ENCODE peak calls at places on chromosomes 3 and 15, in four cellular contexts. O is H54, C is HepG2, X is prostate gland. U is an unnamed sample.

GRCh38 chr3:43451670-43452254 is 165.4 kb downstream of the SNRK start:
- DNase-seq in O (no peak), C (no peak), X (no peak), U (no peak)

GRCh38 chr3:114299421-114299820 is 5.6 kb downstream of the TIGIT start:
- DNase-seq in O (peak), C (peak), X (no peak), U (peak)

GRCh38 chr3:5347486-5347885 is 160.0 kb downstream of the EDEM1 start:
- DNase-seq in O (no peak), C (no peak), X (no peak), U (no peak)

GRCh38 chr3:29488922-29489321 is 208.1 kb downstream of the RBMS3 start:
- DNase-seq in O (no peak), C (no peak), X (no peak), U (no peak)

GRCh38 chr3:64143399-64144130 is 81.7 kb downstream of the PRICKLE2 start:
- DNase-seq in O (peak), C (no peak), X (no peak), U (no peak)

GRCh38 chr3:17935217-17935616 is 192.8 kb upstream of the TBC1D5 start:
- DNase-seq in O (no peak), C (no peak), X (no peak), U (peak)

GRCh38 chr3:129736070-129736469 is 129.6 kb upstream of the PLXND1 start:
- DNase-seq in O (no peak), C (no peak), X (no peak), U (no peak)

GRCh38 chr3:47251689-47252088 is 30.9 kb downstream of the KIF9 start:
- DNase-seq in O (no peak), C (no peak), X (no peak), U (no peak)

GRCh38 chr3:150528359-150528797 is 17.9 kb downstream of the SERP1 start:
- DNase-seq in O (no peak), C (no peak), X (no peak), U (peak)

GRCh38 chr3:37688756-37689155 is 172.9 kb upstream of the CTDSPL start:
- DNase-seq in O (no peak), C (no peak), X (no peak), U (no peak)

GRCh38 chr15:52247032-52247431 is 48.6 kb downstream of the MYO5C start:
- DNase-seq in O (no peak), C (no peak), X (no peak), U (no peak)

GRCh38 chr15:59060348-59060747 is 44.6 kb upstream of the CCNB2 start:
- DNase-seq in O (no peak), C (no peak), X (no peak), U (no peak)

GRCh38 chr3:159904911-159905310 is 83.7 kb upstream of the IL12A start:
- DNase-seq in O (no peak), C (no peak), X (no peak), U (no peak)

GRCh38 chr3:44962606-44963393 is 13.2 kb downstream of the ZDHHC3 start:
- DNase-seq in O (no peak), C (no peak), X (no peak), U (no peak)

GRCh38 chr15:28124841-28125240 is 25.7 kb upstream of the OCA2 start:
- DNase-seq in O (no peak), C (no peak), X (no peak), U (no peak)

GRCh38 chr15:77022646-77023575 is 28.0 kb downstream of the PSTPIP1 start:
- DNase-seq in O (no peak), C (no peak), X (no peak), U (no peak)

GRCh38 chr15:68877626-68878025 is 52.7 kb upstream of the SPESP1 start:
- DNase-seq in O (no peak), C (no peak), X (no peak), U (no peak)

GRCh38 chr3:125187599-125187910 is 25.0 kb downstream of the SLC12A8 start:
- DNase-seq in O (no peak), C (no peak), X (no peak), U (no peak)

GRCh38 chr3:32297366-32297765 is 58.9 kb downstream of the CMTM8 start:
- DNase-seq in O (no peak), C (no peak), X (no peak), U (no peak)

GRCh38 chr3:171566803-171567422 is 106.7 kb upstream of the TNIK start:
- DNase-seq in O (peak), C (peak), X (peak), U (peak)

GRCh38 chr3:194133661-194134230 is 2.2 kb upstream of the HES1 start:
- DNase-seq in O (peak), C (peak), X (peak), U (peak)

GRCh38 chr15:70802629-70803028 is 39.3 kb upstream of the UACA start:
- DNase-seq in O (peak), C (no peak), X (no peak), U (no peak)

GRCh38 chr3:194140520-194141414 is 4.8 kb downstream of the HES1 start:
- DNase-seq in O (peak), C (peak), X (no peak), U (peak)

GRCh38 chr3:31724681-31725080 is 192.0 kb downstream of the STT3B start:
- DNase-seq in O (no peak), C (no peak), X (no peak), U (peak)

GRCh38 chr3:133996996-133997395 is 32.7 kb downstream of the SLCO2A1 start:
- DNase-seq in O (no peak), C (no peak), X (no peak), U (no peak)

GRCh38 chr15:80152180-80152895 is 461 bp upstream of the FAH start:
- DNase-seq in O (peak), C (peak), X (peak), U (peak)

DNA sequence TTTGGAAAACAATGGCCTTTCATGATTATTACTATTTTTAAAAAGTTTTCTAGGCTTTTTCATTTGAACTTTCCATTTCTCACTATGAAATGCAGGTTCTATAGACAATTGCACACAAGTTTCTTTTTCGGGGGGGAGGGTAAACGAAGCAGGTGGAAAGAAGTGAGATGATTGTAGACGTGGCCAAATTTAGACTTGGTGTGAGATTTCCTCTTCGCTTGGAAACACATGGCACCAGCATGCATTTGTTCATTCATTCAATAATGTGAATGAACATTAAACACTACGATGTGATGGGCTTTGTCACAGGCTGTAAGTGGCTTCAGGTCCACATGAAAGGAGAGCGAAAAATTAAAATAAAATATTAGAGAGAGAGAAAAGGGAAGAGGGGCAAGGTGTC is 35.9 kb downstream of the GAP43 start:
- DNase-seq in O (no peak), C (no peak), X (no peak), U (no peak)
- TF ChIP-seq POLR2A in O (no peak), C (no peak), X (no peak), U (no peak)

DNA sequence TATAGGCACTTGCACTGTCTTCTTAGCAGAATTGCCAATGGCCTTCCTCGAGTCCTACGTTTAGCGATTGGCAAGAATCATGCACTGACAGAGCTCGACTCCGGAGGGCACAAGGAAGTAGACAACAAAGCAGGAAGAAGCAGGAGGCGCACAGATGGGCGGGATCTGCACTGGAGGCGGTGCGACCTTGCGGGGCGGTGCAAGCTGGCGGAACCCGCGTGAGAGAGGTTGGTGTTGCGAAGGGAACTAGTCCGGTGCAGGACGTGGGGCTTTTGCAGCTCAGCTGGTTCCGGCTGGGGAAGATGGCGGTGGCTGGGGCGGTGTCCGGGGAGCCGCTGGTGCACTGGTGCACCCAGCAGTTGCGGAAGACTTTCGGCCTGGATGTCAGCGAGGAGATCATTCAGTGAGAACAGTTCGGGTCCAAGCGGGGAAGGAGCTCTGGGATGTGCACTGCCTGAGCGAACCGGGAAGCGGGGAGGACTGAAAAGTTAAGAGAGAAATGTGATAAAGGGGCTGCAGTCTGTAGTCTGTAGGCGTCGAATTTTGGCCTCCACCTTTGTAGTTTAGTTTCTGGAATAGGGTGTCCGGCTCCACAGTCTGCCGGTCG is at the start of gene TRIP4:
- DNase-seq in O (peak), C (peak), X (peak), U (peak)
- TF ChIP-seq POLR2A in O (peak), C (peak), X (peak), U (peak)

DNA sequence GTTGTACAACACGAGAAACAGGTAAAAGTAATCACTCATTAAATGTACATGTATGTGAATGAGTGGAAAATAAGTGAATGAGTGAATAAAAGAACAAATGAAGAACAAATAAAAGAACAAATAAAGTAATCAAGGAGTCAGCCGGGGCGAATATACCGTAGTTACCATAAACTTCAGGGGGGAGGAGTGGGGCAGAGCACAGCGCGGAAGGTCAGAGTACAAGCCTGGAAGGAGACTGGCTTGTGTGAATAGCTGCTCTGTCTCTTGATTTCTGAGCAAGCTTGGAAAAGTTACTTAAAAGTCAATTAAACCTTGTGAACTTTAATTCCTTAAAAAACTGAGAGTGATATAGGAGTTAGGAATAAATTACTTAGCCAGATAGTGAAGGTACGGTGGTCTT is 466.5 kb upstream of the CNTN4 start:
- DNase-seq in O (no peak), C (no peak), X (no peak), U (no peak)
- TF ChIP-seq POLR2A in O (no peak), C (no peak), X (no peak), U (no peak)

GRCh38 chr15:73225358-73226015 is 143.3 kb downstream of the HCN4 start:
- DNase-seq in O (no peak), C (no peak), X (no peak), U (no peak)

GRCh38 chr15:73231661-73232443 is 136.9 kb downstream of the HCN4 start:
- DNase-seq in O (no peak), C (no peak), X (no peak), U (no peak)

GRCh38 chr15:73227433-73228056 is 141.2 kb downstream of the HCN4 start:
- DNase-seq in O (no peak), C (peak), X (no peak), U (no peak)

GRCh38 chr15:73228128-73228646 is 140.6 kb downstream of the HCN4 start:
- DNase-seq in O (no peak), C (no peak), X (no peak), U (no peak)

GRCh38 chr15:73226064-73226463 is 142.7 kb downstream of the HCN4 start:
- DNase-seq in O (no peak), C (no peak), X (no peak), U (no peak)
- TF ChIP-seq POLR2A in O (no peak), C (no peak), X (no peak), U (no peak)

DNA sequence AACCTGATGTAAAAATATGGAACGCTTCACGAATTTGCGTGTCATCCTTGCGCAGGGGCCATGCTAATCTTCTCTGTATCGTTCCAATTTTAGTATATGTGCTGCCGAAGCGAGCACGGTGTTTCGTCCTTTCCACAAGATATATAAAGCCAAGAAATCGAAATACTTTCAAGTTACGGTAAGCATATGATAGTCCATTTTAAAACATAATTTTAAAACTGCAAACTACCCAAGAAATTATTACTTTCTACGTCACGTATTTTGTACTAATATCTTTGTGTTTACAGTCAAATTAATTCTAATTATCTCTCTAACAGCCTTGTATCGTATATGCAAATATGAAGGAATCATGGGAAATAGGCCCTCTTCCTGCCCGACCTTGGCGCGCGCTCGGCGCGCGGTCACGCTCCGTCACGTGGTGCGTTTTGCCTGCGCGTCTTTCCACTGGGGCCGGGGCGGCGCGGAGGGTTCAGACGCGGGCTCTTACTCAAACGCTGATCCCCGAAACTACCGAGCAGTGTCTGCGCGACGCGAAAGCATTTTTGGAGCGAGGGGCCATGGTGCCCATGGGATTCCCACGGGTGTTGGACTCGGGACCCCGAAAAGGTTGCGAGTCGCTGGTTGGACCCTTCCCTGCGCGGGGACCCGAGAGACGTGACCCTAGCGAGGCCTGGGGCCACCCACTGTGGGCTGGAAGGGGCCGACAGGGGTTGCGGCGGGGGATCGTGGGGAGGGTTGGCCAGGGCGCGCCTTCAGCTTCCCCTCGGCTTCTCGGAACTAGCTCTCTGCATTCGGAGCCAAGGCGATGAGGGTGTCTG is at the start of gene RNU6-1:
- DNase-seq in O (peak), C (peak), X (peak), U (peak)
- TF ChIP-seq POLR2A in O (peak), C (peak), X (peak), U (peak)

DNA sequence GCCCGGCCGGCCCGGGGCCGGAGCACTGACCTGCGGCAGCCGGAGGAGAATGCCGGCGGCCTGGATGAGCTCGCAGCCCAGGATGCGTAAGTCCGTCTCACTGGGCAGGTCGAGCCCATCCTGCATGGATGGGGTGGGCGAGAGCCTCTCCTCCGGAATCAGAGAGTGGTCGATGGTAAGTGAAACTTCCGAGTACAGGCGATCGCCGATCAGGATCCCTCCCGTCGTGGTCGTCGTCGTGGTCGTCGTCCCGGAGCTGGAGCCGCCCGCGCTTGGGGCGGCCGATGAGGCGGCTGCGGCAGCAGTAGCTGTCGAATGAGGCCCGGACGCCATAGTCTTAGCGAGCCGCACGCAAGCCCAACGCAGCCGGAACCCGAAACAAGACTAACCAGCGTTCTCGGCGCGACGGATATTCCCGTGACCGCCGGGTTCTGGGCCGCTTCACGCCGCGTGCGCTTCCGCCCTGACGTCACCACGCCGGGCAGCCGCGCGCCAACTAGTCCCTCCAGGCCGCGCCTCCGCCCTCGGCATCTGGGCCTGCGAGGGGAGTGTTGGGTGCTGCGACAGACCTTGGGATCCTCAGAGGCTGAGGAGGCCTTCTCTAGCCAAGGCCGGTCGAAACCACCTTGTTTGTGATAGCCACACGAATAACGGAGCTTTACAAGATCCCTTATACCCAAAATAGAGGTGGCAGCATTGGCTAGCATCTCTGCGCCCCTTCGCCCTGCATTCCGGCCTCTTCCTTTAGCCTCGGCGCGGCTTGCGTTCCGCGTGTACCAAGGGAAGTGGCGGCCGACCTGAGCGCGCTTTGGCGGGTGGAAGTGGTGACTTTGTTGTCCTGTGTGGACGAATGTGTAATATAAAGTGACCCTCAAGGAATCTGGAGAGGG is at the start of gene CCNL1:
- DNase-seq in O (peak), C (peak), X (peak), U (peak)
- TF ChIP-seq POLR2A in O (peak), C (peak), X (peak), U (peak)

DNA sequence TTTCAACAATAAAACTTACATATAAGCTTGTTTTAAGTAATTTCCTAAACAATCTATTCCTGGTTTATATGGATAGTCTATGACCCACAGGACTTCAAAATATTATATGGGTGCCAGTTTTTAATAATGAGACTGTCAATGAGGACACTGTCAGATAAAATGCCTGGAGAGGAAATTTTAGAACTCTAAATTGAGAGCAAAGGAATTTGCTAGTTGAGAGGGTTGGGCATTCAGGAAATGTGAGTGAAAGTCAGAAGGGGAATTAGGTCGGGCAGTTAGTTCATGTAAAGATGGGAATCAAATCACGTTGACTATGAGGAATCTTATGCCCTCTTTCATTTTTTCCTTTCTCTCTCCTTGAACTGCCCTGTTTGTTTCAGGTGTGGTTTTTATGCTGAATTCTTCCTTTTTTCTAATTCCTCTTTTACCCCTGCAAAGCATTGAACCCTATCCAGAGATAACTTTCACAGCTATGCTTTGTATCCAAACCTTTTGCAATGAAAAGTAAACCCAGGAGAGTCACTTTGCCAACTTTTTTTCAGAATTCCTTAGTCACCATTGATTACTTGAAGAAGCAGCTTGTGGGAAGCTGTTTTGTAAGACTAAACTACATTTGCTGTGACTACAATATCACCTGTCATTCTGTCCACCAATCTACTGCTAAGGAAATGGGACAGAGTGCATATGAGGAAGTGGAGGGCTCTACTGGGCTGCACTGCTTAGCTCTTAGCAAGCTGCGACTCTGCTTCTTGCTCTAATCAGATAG is 27.8 kb downstream of the CHP1 start:
- DNase-seq in O (no peak), C (peak), X (peak), U (no peak)
- TF ChIP-seq POLR2A in O (no peak), C (no peak), X (no peak), U (no peak)

GRCh38 chr3:188938999-188939398 is 232.8 kb upstream of the TPRG1 start:
- DNase-seq in O (no peak), C (no peak), X (no peak), U (no peak)
- TF ChIP-seq POLR2A in O (no peak), C (no peak), X (no peak), U (no peak)

GRCh38 chr15:91924842-91925495 is 71.5 kb downstream of the SLCO3A1 start:
- DNase-seq in O (no peak), C (no peak), X (no peak), U (no peak)
- TF ChIP-seq POLR2A in O (no peak), C (no peak), X (no peak), U (no peak)

GRCh38 chr3:123799544-123800351 is 84.4 kb downstream of the MYLK start:
- DNase-seq in O (no peak), C (peak), X (no peak), U (no peak)
- TF ChIP-seq POLR2A in O (no peak), C (peak), X (no peak), U (no peak)

U was measured in erythroblast.